ENCODE peak calls at places on chromosomes 3 and 15, in nine cellular contexts. One of them, this sample, is unnamed.

GRCh38 chr3:127565711-127566110 is 24.8 kb downstream of the TPRA1 start:
- DNase-seq in SK-N-SH: no peak
- DNase-seq in A549: no peak
- DNase-seq in HepG2: no peak
- DNase-seq in HL-60: no peak
- DNase-seq in HCT116: no peak
- DNase-seq in Panc1: no peak
- DNase-seq in K562: peak
- DNase-seq in GM12878: no peak
- DNase-seq in this sample: peak

GRCh38 chr3:133283958-133284807 is 115.7 kb upstream of the BFSP2 start:
- DNase-seq in HCT116: no peak
- DNase-seq in Panc1: no peak
- DNase-seq in SK-N-SH: no peak
- DNase-seq in K562: no peak
- DNase-seq in GM12878: no peak
- DNase-seq in HepG2: no peak
- DNase-seq in HL-60: no peak
- DNase-seq in A549: no peak
- DNase-seq in this sample: peak

GRCh38 chr3:7506606-7507180 is 645.8 kb downstream of the GRM7 start:
- DNase-seq in SK-N-SH: no peak
- DNase-seq in HCT116: no peak
- DNase-seq in K562: no peak
- DNase-seq in Panc1: no peak
- DNase-seq in GM12878: no peak
- DNase-seq in HepG2: no peak
- DNase-seq in HL-60: no peak
- DNase-seq in A549: no peak
- DNase-seq in this sample: no peak

GRCh38 chr15:31200735-31201151 is 99.2 kb upstream of the TRPM1 start:
- DNase-seq in Panc1: no peak
- DNase-seq in HL-60: no peak
- DNase-seq in HepG2: peak
- DNase-seq in HCT116: no peak
- DNase-seq in GM12878: no peak
- DNase-seq in K562: peak
- DNase-seq in A549: peak
- DNase-seq in SK-N-SH: peak
- DNase-seq in this sample: peak

GRCh38 chr3:130480736-130481135 is 36.2 kb upstream of the COL6A6 start:
- DNase-seq in GM12878: no peak
- DNase-seq in SK-N-SH: no peak
- DNase-seq in Panc1: no peak
- DNase-seq in HCT116: peak
- DNase-seq in A549: peak
- DNase-seq in HepG2: no peak
- DNase-seq in K562: peak
- DNase-seq in HL-60: peak
- DNase-seq in this sample: peak

GRCh38 chr3:158430448-158430847 is 140.5 kb upstream of the MLF1 start:
- DNase-seq in HCT116: no peak
- DNase-seq in HL-60: no peak
- DNase-seq in K562: no peak
- DNase-seq in HepG2: no peak
- DNase-seq in GM12878: no peak
- DNase-seq in SK-N-SH: no peak
- DNase-seq in A549: no peak
- DNase-seq in Panc1: no peak
- DNase-seq in this sample: no peak

GRCh38 chr3:48285675-48286074 is 44.8 kb downstream of the ZNF589 start:
- DNase-seq in HepG2: no peak
- DNase-seq in HCT116: no peak
- DNase-seq in A549: no peak
- DNase-seq in K562: no peak
- DNase-seq in SK-N-SH: no peak
- DNase-seq in Panc1: no peak
- DNase-seq in GM12878: no peak
- DNase-seq in HL-60: no peak
- DNase-seq in this sample: no peak

GRCh38 chr3:131349946-131350347 is 31.6 kb upstream of the NUDT16 start:
- DNase-seq in K562: no peak
- DNase-seq in HepG2: no peak
- DNase-seq in SK-N-SH: peak
- DNase-seq in A549: peak
- DNase-seq in HCT116: peak
- DNase-seq in Panc1: no peak
- DNase-seq in GM12878: no peak
- DNase-seq in HL-60: no peak
- DNase-seq in this sample: no peak

GRCh38 chr3:130834476-130834875 is 59.4 kb upstream of the ATP2C1 start:
- DNase-seq in HepG2: no peak
- DNase-seq in HL-60: no peak
- DNase-seq in Panc1: no peak
- DNase-seq in K562: no peak
- DNase-seq in A549: no peak
- DNase-seq in GM12878: no peak
- DNase-seq in SK-N-SH: no peak
- DNase-seq in HCT116: no peak
- DNase-seq in this sample: no peak

GRCh38 chr3:141331370-141332318 is 36.7 kb upstream of the ZBTB38 start:
- DNase-seq in HL-60: no peak
- DNase-seq in HepG2: peak
- DNase-seq in A549: peak
- DNase-seq in K562: peak
- DNase-seq in SK-N-SH: no peak
- DNase-seq in GM12878: peak
- DNase-seq in Panc1: peak
- DNase-seq in HCT116: peak
- DNase-seq in this sample: no peak

GRCh38 chr3:129245141-129245540 is 4.3 kb upstream of the COPG1 start:
- DNase-seq in HL-60: no peak
- DNase-seq in HepG2: no peak
- DNase-seq in HCT116: no peak
- DNase-seq in SK-N-SH: no peak
- DNase-seq in K562: no peak
- DNase-seq in A549: no peak
- DNase-seq in GM12878: no peak
- DNase-seq in Panc1: peak
- DNase-seq in this sample: no peak

GRCh38 chr3:81922404-81922803 is 161.0 kb upstream of the GBE1 start:
- DNase-seq in GM12878: no peak
- DNase-seq in HepG2: no peak
- DNase-seq in HL-60: no peak
- DNase-seq in Panc1: no peak
- DNase-seq in SK-N-SH: no peak
- DNase-seq in K562: no peak
- DNase-seq in A549: no peak
- DNase-seq in HCT116: no peak
- DNase-seq in this sample: no peak

GRCh38 chr3:70824785-70825184 is 512.3 kb upstream of the MDFIC2 start:
- DNase-seq in K562: no peak
- DNase-seq in GM12878: no peak
- DNase-seq in HL-60: no peak
- DNase-seq in HCT116: no peak
- DNase-seq in Panc1: no peak
- DNase-seq in SK-N-SH: no peak
- DNase-seq in HepG2: no peak
- DNase-seq in A549: peak
- DNase-seq in this sample: no peak

GRCh38 chr3:16888785-16889607 is 4.2 kb downstream of the PLCL2 start:
- DNase-seq in SK-N-SH: no peak
- DNase-seq in A549: no peak
- DNase-seq in HepG2: no peak
- DNase-seq in GM12878: peak
- DNase-seq in Panc1: no peak
- DNase-seq in HCT116: no peak
- DNase-seq in HL-60: no peak
- DNase-seq in K562: no peak
- DNase-seq in this sample: no peak

DNA sequence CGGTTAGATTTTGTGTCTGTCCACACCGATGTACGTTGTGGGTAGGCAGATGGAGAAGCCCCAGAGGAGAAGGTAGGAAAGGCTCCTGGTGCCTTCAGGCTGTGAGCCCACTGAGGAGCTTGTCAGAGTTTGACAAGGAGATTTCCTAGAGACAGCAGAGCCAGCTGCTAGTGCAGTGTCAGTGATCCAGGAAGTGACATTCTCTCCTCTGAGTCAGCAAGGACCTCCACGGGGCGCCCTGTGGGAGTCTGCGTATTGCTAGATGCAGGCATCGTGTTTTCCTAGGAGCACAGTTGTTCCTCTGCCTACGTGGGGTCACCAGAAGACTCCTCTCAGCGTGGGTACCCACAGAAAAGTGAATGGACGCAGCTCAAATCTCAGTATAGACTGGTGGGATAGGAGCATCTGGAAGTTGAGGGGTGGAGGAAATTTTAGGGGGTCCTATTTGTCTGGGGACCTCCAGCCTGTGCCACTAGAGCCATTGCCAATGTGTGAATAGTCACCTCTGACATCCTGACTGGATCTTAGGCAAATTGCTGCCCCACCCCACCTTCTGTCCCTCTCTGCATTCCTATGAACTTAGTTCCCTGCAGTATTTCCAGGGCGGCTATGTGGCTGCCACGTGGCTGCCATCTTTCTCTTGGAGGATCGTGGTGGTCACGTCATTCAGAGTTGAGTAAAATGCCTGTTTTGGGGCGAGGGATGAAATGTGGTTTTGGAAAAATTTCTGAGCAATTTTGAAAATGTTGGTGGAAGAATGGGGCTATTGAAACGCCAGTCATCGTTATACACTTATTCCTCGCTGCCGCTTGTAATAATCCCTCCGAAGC is 84.8 kb upstream of the KLHL25 start:
- DNase-seq in HCT116: no peak
- DNase-seq in SK-N-SH: no peak
- DNase-seq in A549: no peak
- DNase-seq in HL-60: no peak
- DNase-seq in K562: no peak
- DNase-seq in Panc1: no peak
- DNase-seq in HepG2: no peak
- DNase-seq in GM12878: no peak
- DNase-seq in this sample: no peak
- TF ChIP-seq REST in HCT116: no peak
- TF ChIP-seq REST in SK-N-SH: no peak
- TF ChIP-seq REST in A549: no peak
- TF ChIP-seq REST in HL-60: no peak
- TF ChIP-seq REST in K562: no peak
- TF ChIP-seq REST in Panc1: no peak
- TF ChIP-seq REST in HepG2: no peak
- TF ChIP-seq REST in GM12878: no peak
- TF ChIP-seq REST in this sample: no peak

GRCh38 chr15:40815042-40815678 is 7.9 kb upstream of the DNAJC17 start:
- DNase-seq in A549: no peak
- DNase-seq in SK-N-SH: no peak
- DNase-seq in HL-60: no peak
- DNase-seq in HepG2: no peak
- DNase-seq in HCT116: no peak
- DNase-seq in Panc1: no peak
- DNase-seq in K562: no peak
- DNase-seq in GM12878: no peak
- DNase-seq in this sample: no peak
- TF ChIP-seq REST in A549: no peak
- TF ChIP-seq REST in SK-N-SH: no peak
- TF ChIP-seq REST in HL-60: no peak
- TF ChIP-seq REST in HepG2: no peak
- TF ChIP-seq REST in HCT116: no peak
- TF ChIP-seq REST in Panc1: no peak
- TF ChIP-seq REST in K562: no peak
- TF ChIP-seq REST in GM12878: no peak
- TF ChIP-seq REST in this sample: no peak

GRCh38 chr15:79003896-79004295 is 59.0 kb upstream of the CTSH start:
- DNase-seq in Panc1: no peak
- DNase-seq in HepG2: no peak
- DNase-seq in K562: no peak
- DNase-seq in A549: no peak
- DNase-seq in SK-N-SH: no peak
- DNase-seq in HL-60: no peak
- DNase-seq in HCT116: no peak
- DNase-seq in GM12878: no peak
- DNase-seq in this sample: no peak

GRCh38 chr15:79006071-79006470 is 61.2 kb upstream of the CTSH start:
- DNase-seq in A549: no peak
- DNase-seq in SK-N-SH: no peak
- DNase-seq in GM12878: no peak
- DNase-seq in Panc1: no peak
- DNase-seq in HepG2: no peak
- DNase-seq in K562: no peak
- DNase-seq in HCT116: no peak
- DNase-seq in HL-60: no peak
- DNase-seq in this sample: no peak

GRCh38 chr15:79003301-79003700 is 58.5 kb upstream of the CTSH start:
- DNase-seq in HL-60: no peak
- DNase-seq in SK-N-SH: no peak
- DNase-seq in GM12878: no peak
- DNase-seq in HCT116: no peak
- DNase-seq in HepG2: no peak
- DNase-seq in A549: no peak
- DNase-seq in K562: no peak
- DNase-seq in Panc1: no peak
- DNase-seq in this sample: no peak

GRCh38 chr15:79004336-79004735 is 59.5 kb upstream of the CTSH start:
- DNase-seq in HCT116: peak
- DNase-seq in K562: peak
- DNase-seq in SK-N-SH: no peak
- DNase-seq in HepG2: peak
- DNase-seq in A549: no peak
- DNase-seq in Panc1: no peak
- DNase-seq in HL-60: peak
- DNase-seq in GM12878: peak
- DNase-seq in this sample: peak

DNA sequence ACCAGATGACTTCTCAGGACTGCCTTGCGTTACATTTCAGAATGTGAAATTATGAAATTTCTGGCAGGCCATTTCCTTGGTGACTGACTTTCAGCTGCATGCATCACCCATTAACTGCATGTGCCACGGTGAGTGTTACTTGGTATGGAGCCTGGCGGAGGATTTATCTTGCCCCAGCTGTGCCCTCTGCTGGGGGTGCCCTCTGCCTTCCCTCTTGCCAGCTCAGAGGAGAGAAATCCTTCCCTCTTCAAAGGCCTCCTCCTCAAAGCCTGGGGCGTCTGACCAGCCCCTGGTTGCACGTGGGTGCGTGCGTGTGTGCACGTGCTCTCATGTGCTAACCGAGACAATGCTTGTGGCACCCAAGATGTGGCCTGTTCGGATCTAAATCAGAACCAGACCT is 57.8 kb upstream of the CTSH start:
- DNase-seq in GM12878: no peak
- DNase-seq in K562: no peak
- DNase-seq in SK-N-SH: no peak
- DNase-seq in Panc1: no peak
- DNase-seq in HCT116: no peak
- DNase-seq in HepG2: no peak
- DNase-seq in HL-60: peak
- DNase-seq in A549: no peak
- DNase-seq in this sample: no peak
- TF ChIP-seq REST in GM12878: no peak
- TF ChIP-seq REST in K562: no peak
- TF ChIP-seq REST in SK-N-SH: no peak
- TF ChIP-seq REST in Panc1: no peak
- TF ChIP-seq REST in HCT116: no peak
- TF ChIP-seq REST in HepG2: no peak
- TF ChIP-seq REST in HL-60: no peak
- TF ChIP-seq REST in A549: no peak
- TF ChIP-seq REST in this sample: no peak

GRCh38 chr3:31092748-31093607 is 198.5 kb upstream of the GADL1 start:
- DNase-seq in K562: no peak
- DNase-seq in A549: no peak
- DNase-seq in HL-60: no peak
- DNase-seq in HepG2: no peak
- DNase-seq in SK-N-SH: no peak
- DNase-seq in GM12878: no peak
- DNase-seq in HCT116: no peak
- DNase-seq in Panc1: no peak
- DNase-seq in this sample: no peak
- TF ChIP-seq REST in K562: no peak
- TF ChIP-seq REST in A549: no peak
- TF ChIP-seq REST in HL-60: no peak
- TF ChIP-seq REST in HepG2: no peak
- TF ChIP-seq REST in SK-N-SH: no peak
- TF ChIP-seq REST in GM12878: no peak
- TF ChIP-seq REST in HCT116: no peak
- TF ChIP-seq REST in Panc1: no peak
- TF ChIP-seq REST in this sample: no peak

This sample was measured in GM23338.